ENCODE peak calls at places on chromosomes 5 and 9, in four cellular contexts. One of them, this sample, is unnamed.

GRCh38 chr5:57413145-57413544 is 69.5 kb downstream of the ACTBL2 start:
- DNase-seq in activated T-cell treated with anti-CD3 and anti-CD28 coated beads, Interleukin-2, amount 50 U/mL, for 24 hours: no peak
- DNase-seq in left cardiac atrium: no peak
- DNase-seq in left ventricle myocardium inferior: no peak
- DNase-seq in this sample: no peak

GRCh38 chr5:140926903-140927573 is 939 bp downstream of the PCDHAC1 start:
- DNase-seq in left ventricle myocardium inferior: peak
- DNase-seq in activated T-cell treated with anti-CD3 and anti-CD28 coated beads, Interleukin-2, amount 50 U/mL, for 24 hours: peak
- DNase-seq in left cardiac atrium: peak
- DNase-seq in this sample: peak

GRCh38 chr5:15899481-15899880 is 280.1 kb downstream of the MARCHF11 start:
- DNase-seq in activated T-cell treated with anti-CD3 and anti-CD28 coated beads, Interleukin-2, amount 50 U/mL, for 24 hours: no peak
- DNase-seq in left ventricle myocardium inferior: no peak
- DNase-seq in left cardiac atrium: no peak
- DNase-seq in this sample: no peak

GRCh38 chr5:102222772-102223171 is 73.3 kb downstream of the SLCO4C1 start:
- DNase-seq in left ventricle myocardium inferior: no peak
- DNase-seq in left cardiac atrium: no peak
- DNase-seq in activated T-cell treated with anti-CD3 and anti-CD28 coated beads, Interleukin-2, amount 50 U/mL, for 24 hours: no peak
- DNase-seq in this sample: no peak

GRCh38 chr9:28093141-28093540 is 519.9 kb upstream of the C9orf72 start:
- DNase-seq in left ventricle myocardium inferior: no peak
- DNase-seq in left cardiac atrium: no peak
- DNase-seq in activated T-cell treated with anti-CD3 and anti-CD28 coated beads, Interleukin-2, amount 50 U/mL, for 24 hours: no peak
- DNase-seq in this sample: no peak

GRCh38 chr5:27619982-27620381 is 581.6 kb upstream of the CDH9 start:
- DNase-seq in left cardiac atrium: no peak
- DNase-seq in activated T-cell treated with anti-CD3 and anti-CD28 coated beads, Interleukin-2, amount 50 U/mL, for 24 hours: no peak
- DNase-seq in left ventricle myocardium inferior: no peak
- DNase-seq in this sample: no peak

GRCh38 chr5:149893403-149893931 is 51.1 kb downstream of the PDE6A start:
- DNase-seq in left cardiac atrium: no peak
- DNase-seq in left ventricle myocardium inferior: no peak
- DNase-seq in activated T-cell treated with anti-CD3 and anti-CD28 coated beads, Interleukin-2, amount 50 U/mL, for 24 hours: no peak
- DNase-seq in this sample: no peak

GRCh38 chr5:58410441-58410840 is 49.4 kb downstream of the PLK2 start:
- DNase-seq in left ventricle myocardium inferior: no peak
- DNase-seq in left cardiac atrium: no peak
- DNase-seq in activated T-cell treated with anti-CD3 and anti-CD28 coated beads, Interleukin-2, amount 50 U/mL, for 24 hours: no peak
- DNase-seq in this sample: peak

GRCh38 chr5:109125755-109126429 is 283.9 kb downstream of the PJA2 start:
- DNase-seq in activated T-cell treated with anti-CD3 and anti-CD28 coated beads, Interleukin-2, amount 50 U/mL, for 24 hours: no peak
- DNase-seq in left cardiac atrium: no peak
- DNase-seq in left ventricle myocardium inferior: no peak
- DNase-seq in this sample: no peak

GRCh38 chr5:88778736-88779135 is 104.2 kb downstream of the MEF2C start:
- DNase-seq in activated T-cell treated with anti-CD3 and anti-CD28 coated beads, Interleukin-2, amount 50 U/mL, for 24 hours: no peak
- DNase-seq in left cardiac atrium: peak
- DNase-seq in left ventricle myocardium inferior: peak
- DNase-seq in this sample: no peak

GRCh38 chr5:147613359-147613758 is 103.5 kb upstream of the DPYSL3 start:
- DNase-seq in left cardiac atrium: no peak
- DNase-seq in activated T-cell treated with anti-CD3 and anti-CD28 coated beads, Interleukin-2, amount 50 U/mL, for 24 hours: no peak
- DNase-seq in left ventricle myocardium inferior: no peak
- DNase-seq in this sample: peak

GRCh38 chr5:171614511-171614910 is 171.1 kb upstream of the SMIM23 start:
- DNase-seq in activated T-cell treated with anti-CD3 and anti-CD28 coated beads, Interleukin-2, amount 50 U/mL, for 24 hours: no peak
- DNase-seq in left cardiac atrium: no peak
- DNase-seq in left ventricle myocardium inferior: no peak
- DNase-seq in this sample: no peak

This sample was measured in GM23248.